ENCODE peak calls at places on chromosomes 3 and 15, in nine cellular contexts. C is breast epithelium, N is fibroblast of lung, W is body of pancreas, V is mammary epithelial cell, P is brain microvascular endothelial cell, I is Panc1, G is PC-3, L is sigmoid colon. R is an unnamed sample.

GRCh38 chr15:65829150-65829764 is 37.2 kb upstream of the DENND4A start:
- DNase-seq in C (no peak), N (peak; percentile 33), W (peak; percentile 25), V (peak; percentile 36), P (no peak), I (no peak), G (peak; percentile 55), L (no peak), R (no peak)

GRCh38 chr15:63800245-63800644 is 33.5 kb downstream of the HERC1 start:
- DNase-seq in C (no peak), N (no peak), W (no peak), V (no peak), P (no peak), I (no peak), G (no peak), L (no peak), R (no peak)

GRCh38 chr3:152331975-152332374 is 63.2 kb downstream of the MBNL1 start:
- DNase-seq in C (no peak), N (no peak), W (no peak), V (no peak), P (no peak), I (no peak), G (peak; percentile 22), L (no peak), R (no peak)

GRCh38 chr3:151660890-151661289 is 72.8 kb upstream of the AADACL2 start:
- DNase-seq in C (no peak), N (peak; percentile 58), W (no peak), V (no peak), P (no peak), I (no peak), G (peak; percentile 56), L (no peak), R (no peak)

GRCh38 chr15:34514251-34514760 is 69.1 kb downstream of the GOLGA8B start:
- DNase-seq in C (no peak), N (peak; percentile 64), W (peak; percentile 13), V (no peak), P (no peak), I (no peak), G (peak; percentile 6), L (peak; percentile 73), R (no peak)

GRCh38 chr3:182284793-182285192 is 508.5 kb upstream of the ATP11B start:
- DNase-seq in C (no peak), N (no peak), W (no peak), V (no peak), P (no peak), I (no peak), G (peak; percentile 82), L (no peak), R (peak; percentile 26)

GRCh38 chr15:34223904-34224596 is 766 bp upstream of the EMC4 start:
- DNase-seq in C (no peak), N (peak; percentile 29), W (no peak), V (no peak), P (no peak), I (no peak), G (no peak), L (no peak), R (no peak)

GRCh38 chr3:69785769-69786311 is 46.6 kb downstream of the MITF start:
- DNase-seq in C (no peak), N (no peak), W (no peak), V (no peak), P (no peak), I (no peak), G (no peak), L (no peak), R (no peak)

GRCh38 chr15:33737687-33738606 is 230.3 kb upstream of the CHRM5 start:
- DNase-seq in C (no peak), N (peak; percentile 28), W (peak; percentile 30), V (peak; percentile 13), P (peak; percentile 9), I (peak; percentile 33), G (peak; percentile 74), L (no peak), R (no peak)

GRCh38 chr15:43008150-43008549 is 87.6 kb upstream of the TTBK2 start:
- DNase-seq in C (no peak), N (no peak), W (no peak), V (no peak), P (no peak), I (no peak), G (no peak), L (no peak), R (no peak)

GRCh38 chr3:7618606-7619005 is 757.7 kb downstream of the GRM7 start:
- DNase-seq in C (no peak), N (no peak), W (no peak), V (no peak), P (no peak), I (no peak), G (no peak), L (no peak), R (no peak)

DNA sequence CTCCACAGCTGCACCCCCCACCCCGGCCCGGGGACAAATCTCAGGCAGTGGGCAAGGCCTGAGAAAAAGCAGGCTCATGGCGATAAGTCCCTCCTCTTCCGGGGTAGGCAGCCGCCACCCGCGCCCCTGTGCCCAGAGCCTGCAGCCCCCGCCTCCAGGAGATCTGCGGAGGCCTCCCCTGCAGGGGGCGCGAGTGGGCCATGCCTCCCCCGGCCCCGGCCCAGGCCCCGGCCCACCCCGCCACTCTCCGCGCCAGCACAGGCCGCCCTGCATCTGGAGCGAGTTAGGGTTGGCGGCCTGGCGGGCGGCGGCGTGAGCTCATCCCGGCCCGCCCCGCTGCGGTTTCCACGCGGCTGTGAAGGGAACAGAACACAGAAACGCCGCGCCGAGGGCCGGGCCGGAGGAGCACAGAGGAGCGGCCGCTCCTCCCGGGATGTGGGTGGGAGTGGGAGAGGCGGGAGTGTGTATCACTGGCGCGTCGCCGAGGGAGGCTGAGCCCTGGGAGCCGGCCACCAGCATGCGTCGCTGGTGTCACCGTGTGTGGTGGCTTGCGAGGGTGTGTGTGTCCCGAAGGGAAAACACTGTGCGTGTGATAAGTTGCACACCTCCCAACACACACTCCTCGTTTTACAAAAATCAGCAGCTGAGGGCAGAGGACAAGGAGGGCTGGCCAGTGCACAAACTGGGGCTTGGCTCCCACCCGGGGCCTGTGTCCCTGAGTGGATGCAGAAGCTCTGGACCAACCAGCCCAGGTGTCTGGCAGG is 17.2 kb downstream of the MYL3 start:
- DNase-seq in C (peak; percentile 66), N (peak; percentile 72), W (peak; percentile 81), V (peak; percentile 18), P (peak; percentile 40), I (no peak), G (peak; percentile 68), L (peak; percentile 90), R (no peak)
- H3K27ac ChIP-seq in C (peak overlapping the region; percentile 86), N (peak overlapping the region; percentile 53), W (peak overlapping the region; percentile 85), V (no peak overlapping the region), P (peak overlapping the region; percentile 31), I (no peak overlapping the region), G (peak overlapping the region; percentile 7), L (peak overlapping the region; percentile 83), R (no peak overlapping the region)

GRCh38 chr3:46693038-46693896 is at the start of gene ALS2CL:
- DNase-seq in C (peak; percentile 57), N (no peak), W (peak; percentile 80), V (peak; percentile 75), P (no peak), I (no peak), G (peak; percentile 70), L (peak; percentile 74), R (no peak)

GRCh38 chr3:46695962-46696922 is 2.8 kb upstream of the ALS2CL start:
- DNase-seq in C (no peak), N (peak; percentile 12), W (peak; percentile 41), V (peak; percentile 52), P (peak; percentile 17), I (no peak), G (no peak), L (no peak), R (no peak)

GRCh38 chr3:46694520-46694919 is 1.0 kb upstream of the ALS2CL start:
- DNase-seq in C (no peak), N (no peak), W (no peak), V (no peak), P (no peak), I (no peak), G (no peak), L (no peak), R (no peak)

GRCh38 chr3:46693897-46694235 is 387 bp upstream of the ALS2CL start:
- DNase-seq in C (no peak), N (no peak), W (peak; percentile 54), V (no peak), P (no peak), I (no peak), G (no peak), L (no peak), R (no peak)

GRCh38 chr3:46695177-46695961 is 1.9 kb upstream of the ALS2CL start:
- DNase-seq in C (no peak), N (no peak), W (peak; percentile 50), V (no peak), P (no peak), I (no peak), G (peak; percentile 42), L (peak; percentile 83), R (no peak)
- H3K27ac ChIP-seq in C (peak overlapping the region; percentile 3), N (no peak overlapping the region), W (no peak overlapping the region), V (no peak overlapping the region), P (no peak overlapping the region), I (no peak overlapping the region), G (no peak overlapping the region), L (peak overlapping the region; percentile 79), R (peak overlapping the region; percentile 100)

DNA sequence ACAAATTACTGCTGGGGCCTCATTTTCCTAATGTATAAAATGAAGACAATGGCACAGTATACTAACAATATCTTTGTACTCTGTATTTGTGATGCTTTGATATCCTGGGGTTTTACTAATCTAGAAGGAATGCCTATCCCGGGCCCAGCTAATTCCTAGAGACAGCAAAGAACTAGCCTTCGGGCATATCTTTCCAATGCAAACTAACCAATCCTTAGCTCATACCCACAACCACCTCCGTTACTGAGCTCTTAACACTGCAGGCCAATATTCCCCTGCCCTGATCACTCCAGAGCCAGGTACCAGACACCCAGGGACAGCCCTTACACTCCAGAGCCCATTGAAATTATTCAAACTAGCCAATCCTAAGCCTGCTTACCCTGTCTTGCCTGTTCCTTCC is 309.0 kb downstream of the ULK4 start:
- DNase-seq in C (no peak), N (no peak), W (no peak), V (peak; percentile 24), P (peak; percentile 14), I (no peak), G (peak; percentile 27), L (no peak), R (no peak)
- H3K27ac ChIP-seq in C (no peak overlapping the region), N (no peak overlapping the region), W (no peak overlapping the region), V (no peak overlapping the region), P (no peak overlapping the region), I (no peak overlapping the region), G (no peak overlapping the region), L (no peak overlapping the region), R (no peak overlapping the region)

GRCh38 chr3:66497288-66497972 is 3.4 kb downstream of the LRIG1 start:
- DNase-seq in C (no peak), N (no peak), W (no peak), V (no peak), P (no peak), I (no peak), G (no peak), L (no peak), R (no peak)

GRCh38 chr3:66496731-66497130 is 4.1 kb downstream of the LRIG1 start:
- DNase-seq in C (no peak), N (no peak), W (no peak), V (peak; percentile 2), P (no peak), I (no peak), G (no peak), L (no peak), R (no peak)

GRCh38 chr3:66499881-66500574 is 794 bp downstream of the LRIG1 start:
- DNase-seq in C (peak; percentile 57), N (peak; percentile 23), W (peak; percentile 39), V (peak; percentile 1), P (no peak), I (no peak), G (no peak), L (peak; percentile 79), R (no peak)

GRCh38 chr3:66498718-66499611 is 1.9 kb downstream of the LRIG1 start:
- DNase-seq in C (no peak), N (peak; percentile 34), W (no peak), V (no peak), P (no peak), I (no peak), G (no peak), L (peak; percentile 78), R (no peak)

GRCh38 chr3:66497982-66498671 is 2.7 kb downstream of the LRIG1 start:
- DNase-seq in C (no peak), N (no peak), W (peak; percentile 35), V (no peak), P (no peak), I (no peak), G (no peak), L (no peak), R (no peak)
- H3K27ac ChIP-seq in C (peak overlapping the region; percentile 93), N (no peak overlapping the region), W (peak overlapping the region; percentile 98), V (no peak overlapping the region), P (no peak overlapping the region), I (no peak overlapping the region), G (no peak overlapping the region), L (peak overlapping the region; percentile 90), R (no peak overlapping the region)